ENCODE peak calls at places on chromosomes 5 and 9, in six cellular contexts. I is GM23338, H is OCI-LY7, X is MM.1S, J is HCT116, D is hepatocyte. Z is an unnamed sample.

GRCh38 chr9:94840738-94841137 is 114.2 kb downstream of the AOPEP start:
- DNase-seq in I (no peak), H (no peak), X (no peak), J (no peak), D (no peak), Z (no peak)

GRCh38 chr5:176817369-176817841 is 7.0 kb downstream of the UNC5A start:
- DNase-seq in I (peak), H (no peak), X (no peak), J (no peak), D (peak), Z (no peak)

GRCh38 chr5:151581841-151582583 is 9.1 kb downstream of the FAT2 start:
- DNase-seq in I (no peak), H (no peak), X (no peak), J (no peak), D (no peak), Z (no peak)

GRCh38 chr5:5270958-5271605 is 131.0 kb downstream of the ADAMTS16 start:
- DNase-seq in I (peak), H (no peak), X (no peak), J (peak), D (peak), Z (peak)

GRCh38 chr9:134717793-134718645 is 76.4 kb downstream of the COL5A1 start:
- DNase-seq in I (no peak), H (no peak), X (no peak), J (no peak), D (no peak), Z (no peak)

GRCh38 chr9:4662108-4662988 is at the start of gene PLPP6:
- DNase-seq in I (peak), H (peak), X (peak), J (peak), D (peak), Z (peak)

GRCh38 chr9:11928871-11929321 is 764.3 kb upstream of the TYRP1 start:
- DNase-seq in I (no peak), H (no peak), X (no peak), J (no peak), D (no peak), Z (no peak)

GRCh38 chr5:178542455-178542854 is 47.7 kb downstream of the COL23A1 start:
- DNase-seq in I (no peak), H (no peak), X (no peak), J (no peak), D (peak), Z (no peak)

GRCh38 chr5:40080191-40080590 is 599.5 kb upstream of the PTGER4 start:
- DNase-seq in I (no peak), H (no peak), X (no peak), J (no peak), D (no peak), Z (no peak)

GRCh38 chr9:86413966-86414880 is 60.0 kb upstream of the TUT7 start:
- DNase-seq in I (peak), H (peak), X (peak), J (no peak), D (peak), Z (peak)

GRCh38 chr5:125310749-125311148 is 564.3 kb upstream of the ZNF608 start:
- DNase-seq in I (no peak), H (no peak), X (no peak), J (no peak), D (no peak), Z (peak)

GRCh38 chr9:127197186-127197860 is 67.3 kb upstream of the GARNL3 start:
- DNase-seq in I (no peak), H (no peak), X (no peak), J (no peak), D (no peak), Z (no peak)

GRCh38 chr5:72561407-72561972 is 54.3 kb upstream of the ZNF366 start:
- DNase-seq in I (peak), H (no peak), X (no peak), J (no peak), D (no peak), Z (no peak)

GRCh38 chr5:145887976-145888574 is 15.3 kb upstream of the GRXCR2 start:
- DNase-seq in I (peak), H (peak), X (no peak), J (peak), D (peak), Z (peak)

GRCh38 chr9:3386753-3387152 is 139.0 kb downstream of the RFX3 start:
- DNase-seq in I (no peak), H (no peak), X (no peak), J (no peak), D (no peak), Z (no peak)

GRCh38 chr5:162190-162564 is 29.1 kb upstream of the LRRC14B start:
- DNase-seq in I (no peak), H (no peak), X (no peak), J (no peak), D (no peak), Z (no peak)

GRCh38 chr5:75306746-75307145 is 30.3 kb upstream of the HMGCR start:
- DNase-seq in I (no peak), H (no peak), X (no peak), J (no peak), D (no peak), Z (no peak)

GRCh38 chr5:40667171-40667663 is 12.5 kb upstream of the PTGER4 start:
- DNase-seq in I (no peak), H (no peak), X (no peak), J (no peak), D (no peak), Z (no peak)

GRCh38 chr9:16445141-16445920 is 425.1 kb downstream of the BNC2 start:
- DNase-seq in I (no peak), H (no peak), X (no peak), J (no peak), D (peak), Z (peak)

GRCh38 chr9:110049699-110050450 is 158.1 kb downstream of the C9orf152 start:
- DNase-seq in I (peak), H (peak), X (peak), J (no peak), D (peak), Z (peak)

GRCh38 chr9:109466623-109467590 is 31.2 kb downstream of the PTPN3 start:
- DNase-seq in I (no peak), H (no peak), X (no peak), J (no peak), D (no peak), Z (no peak)

GRCh38 chr5:151151793-151152192 is 5.8 kb downstream of the ANXA6 start:
- DNase-seq in I (no peak), H (no peak), X (no peak), J (no peak), D (no peak), Z (peak)

DNA sequence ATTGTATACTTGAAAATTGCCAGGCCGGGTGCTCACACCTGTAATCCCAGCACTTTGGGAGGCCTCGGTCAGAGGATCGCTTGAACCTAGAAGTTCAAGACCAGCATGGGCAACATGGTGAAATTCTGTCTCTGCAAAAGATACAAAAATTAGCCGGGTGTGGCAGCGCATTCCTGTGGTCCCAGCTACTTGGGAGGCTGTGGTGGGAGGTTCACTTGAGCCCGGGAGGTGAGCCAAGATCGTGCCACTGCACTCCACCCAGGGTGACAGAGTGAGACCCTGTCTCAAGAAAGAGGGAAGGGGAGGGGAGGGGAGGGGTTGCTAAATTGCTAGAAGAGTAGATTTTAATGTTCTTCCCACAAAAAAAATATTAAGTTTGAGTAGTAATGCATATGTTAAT is 53.2 kb downstream of the FNBP1 start:
- DNase-seq in I (no peak), H (no peak), X (no peak), J (no peak), D (no peak), Z (peak)
- TF ChIP-seq EZH2phosphoT487 in I (no peak), H (no peak), X (no peak), J (no peak), D (no peak), Z (no peak)

GRCh38 chr5:2634399-2635176 is 116.9 kb downstream of the IRX2 start:
- DNase-seq in I (peak), H (no peak), X (peak), J (no peak), D (no peak), Z (no peak)
- H3K4me2 ChIP-seq in I (no peak), H (no peak), X (peak), J (no peak), D (peak), Z (no peak)

GRCh38 chr5:60285910-60286309 is 392.4 kb upstream of the PDE4D start:
- DNase-seq in I (no peak), H (no peak), X (no peak), J (no peak), D (no peak), Z (no peak)
- H2AFZ ChIP-seq in I (no peak), H (no peak), X (no peak), J (no peak), D (no peak), Z (no peak)

GRCh38 chr9:130981002-130981760 is 27.8 kb upstream of the LAMC3 start:
- DNase-seq in I (no peak), H (no peak), X (no peak), J (no peak), D (no peak), Z (no peak)
- TF ChIP-seq EZH2phosphoT487 in I (no peak), H (no peak), X (no peak), J (no peak), D (no peak), Z (no peak)

GRCh38 chr9:73537561-73537960 is 385.9 kb downstream of the ANXA1 start:
- DNase-seq in I (no peak), H (no peak), X (no peak), J (no peak), D (no peak), Z (no peak)

GRCh38 chr9:73536403-73536802 is 384.7 kb downstream of the ANXA1 start:
- DNase-seq in I (no peak), H (no peak), X (no peak), J (no peak), D (no peak), Z (no peak)

GRCh38 chr9:73539881-73540280 is 388.2 kb downstream of the ANXA1 start:
- DNase-seq in I (no peak), H (no peak), X (no peak), J (no peak), D (no peak), Z (no peak)

GRCh38 chr9:73543727-73544126 is 392.1 kb downstream of the ANXA1 start:
- DNase-seq in I (no peak), H (no peak), X (no peak), J (no peak), D (no peak), Z (no peak)

DNA sequence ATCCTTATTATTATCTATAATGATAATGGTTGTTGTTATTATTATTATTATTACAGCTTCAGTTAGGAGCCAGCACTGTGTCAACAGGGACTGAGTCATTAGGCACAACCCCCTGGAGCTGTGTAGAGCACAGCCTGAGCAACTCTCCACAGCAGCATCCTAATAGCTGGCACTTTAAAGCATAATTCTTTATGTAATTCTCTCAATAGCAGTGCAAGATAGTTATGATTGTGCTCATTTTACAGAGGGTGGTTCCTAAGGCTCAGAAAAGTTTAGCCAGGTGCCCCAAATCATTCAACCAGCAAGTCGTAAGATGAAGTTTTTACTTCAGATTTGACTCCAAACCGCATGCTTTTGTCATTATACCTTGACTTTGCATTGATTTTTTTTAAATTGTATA is 390.3 kb downstream of the ANXA1 start:
- DNase-seq in I (no peak), H (no peak), X (no peak), J (no peak), D (no peak), Z (no peak)
- H3K4me2 ChIP-seq in I (no peak), H (no peak), X (no peak), J (no peak), D (no peak), Z (no peak)

Z was measured in GM23248.